ENCODE peak calls at places on chromosomes 3 and 15, in five cellular contexts. W, U, D, F and G are unnamed samples.

GRCh38 chr3:184126006-184126405 is 9.2 kb upstream of the EIF2B5 start:
- DNase-seq in F (no peak), D (no peak), W (no peak), U (no peak), G (no peak)

GRCh38 chr3:41127414-41127813 is 71.9 kb upstream of the CTNNB1 start:
- DNase-seq in W (no peak), D (no peak), F (no peak), U (no peak), G (no peak)

GRCh38 chr3:11764931-11765363 is 81.7 kb downstream of the TAMM41 start:
- DNase-seq in W (no peak), U (no peak), F (peak), D (peak), G (peak)

GRCh38 chr3:124207873-124208473 is 216.0 kb upstream of the ROPN1 start:
- DNase-seq in W (no peak), D (no peak), U (no peak), F (no peak), G (no peak)

GRCh38 chr15:97961067-97961954 is 808 bp downstream of the ARRDC4 start:
- DNase-seq in U (peak), W (peak), F (peak), D (no peak), G (no peak)

GRCh38 chr3:184619348-184619747 is 57.8 kb downstream of the EPHB3 start:
- DNase-seq in W (peak), U (no peak), F (no peak), D (no peak), G (no peak)

GRCh38 chr15:85793641-85794597 is 806 bp downstream of the KLHL25 start:
- DNase-seq in D (no peak), W (peak), U (no peak), F (no peak), G (no peak)

GRCh38 chr3:129182390-129183180 is 1.1 kb downstream of the CNBP start:
- DNase-seq in F (no peak), W (no peak), U (no peak), D (peak), G (no peak)

GRCh38 chr3:136838641-136839555 is 20.0 kb downstream of the SLC35G2 start:
- DNase-seq in W (no peak), D (no peak), F (no peak), U (no peak), G (no peak)

GRCh38 chr3:45212095-45212468 is 14.0 kb downstream of the TMEM158 start:
- DNase-seq in U (no peak), F (no peak), D (no peak), W (no peak), G (no peak)

GRCh38 chr3:195838714-195839113 is 27.0 kb upstream of the MUC4 start:
- DNase-seq in W (no peak), F (no peak), U (no peak), D (no peak), G (no peak)

GRCh38 chr3:55858302-55858701 is 371.2 kb upstream of the WNT5A start:
- DNase-seq in U (no peak), D (no peak), F (no peak), W (no peak), G (no peak)

GRCh38 chr3:187777331-187778046 is 32.2 kb upstream of the BCL6 start:
- DNase-seq in F (peak), U (no peak), W (no peak), D (no peak), G (no peak)

GRCh38 chr15:55247766-55248427 is 41.7 kb downstream of the RAB27A start:
- DNase-seq in F (no peak), D (no peak), W (no peak), U (no peak), G (no peak)

GRCh38 chr3:134378818-134379217 is 4.6 kb upstream of the AMOTL2 start:
- DNase-seq in W (no peak), F (no peak), D (no peak), U (no peak), G (no peak)

GRCh38 chr15:83129791-83130190 is 22.3 kb downstream of the TM6SF1 start:
- DNase-seq in W (no peak), D (no peak), U (no peak), F (no peak), G (no peak)

GRCh38 chr3:47399531-47400270 is 18.9 kb downstream of the PTPN23 start:
- DNase-seq in W (no peak), U (no peak), F (no peak), D (no peak), G (no peak)

GRCh38 chr3:157088506-157089454 is 71.2 kb downstream of the CCNL1 start:
- DNase-seq in U (peak), W (peak), F (peak), D (peak), G (peak)

GRCh38 chr3:193778676-193779075 is 185.7 kb downstream of the OPA1 start:
- DNase-seq in U (no peak), D (no peak), F (no peak), W (no peak), G (no peak)

GRCh38 chr3:9020396-9020795 is 57.1 kb upstream of the RAD18 start:
- DNase-seq in W (no peak), F (no peak), U (no peak), D (peak), G (no peak)

GRCh38 chr3:43621406-43621973 is 321 bp downstream of the ANO10 start:
- DNase-seq in U (no peak), F (no peak), W (peak), D (no peak), G (no peak)

GRCh38 chr3:13013994-13014754 is 59.1 kb downstream of the IQSEC1 start:
- DNase-seq in W (no peak), D (no peak), F (no peak), U (no peak), G (no peak)

GRCh38 chr3:47011371-47011770 is 31.9 kb downstream of the NBEAL2 start:
- DNase-seq in U (no peak), D (no peak), F (no peak), W (no peak), G (no peak)

GRCh38 chr15:40047413-40048154 is 8.6 kb upstream of the SRP14 start:
- DNase-seq in W (no peak), U (no peak), D (no peak), F (peak), G (peak)

GRCh38 chr3:7518471-7518870 is 657.6 kb downstream of the GRM7 start:
- DNase-seq in F (no peak), D (no peak), W (no peak), U (no peak), G (no peak)

GRCh38 chr3:117853923-117854322 is 1144.3 kb downstream of the TUSC7 start:
- DNase-seq in D (no peak), F (no peak), W (no peak), U (no peak), G (no peak)